ENCODE peak calls at places on chromosome 3, in five cellular contexts. Z, H, O, M and Q are unnamed samples.

GRCh38 chr3:108471346-108471935 is 39.0 kb downstream of the MYH15 start:
- DNase-seq in H (no peak), Z (no peak), O (peak; percentile 42), M (peak; percentile 48), Q (no peak)

GRCh38 chr3:42691861-42692666 is 6.7 kb downstream of the KLHL40 start:
- DNase-seq in M (no peak), O (no peak), Z (no peak), H (no peak), Q (no peak)

GRCh38 chr3:167740961-167741587 is 5.6 kb downstream of the SERPINI1 start:
- DNase-seq in H (peak; percentile 47), Z (no peak), O (peak; percentile 39), M (peak; percentile 24), Q (peak; percentile 54)

GRCh38 chr3:168071535-168071934 is 24.2 kb downstream of the GOLIM4 start:
- DNase-seq in Z (no peak), O (peak; percentile 96), M (peak; percentile 87), H (no peak), Q (no peak)

GRCh38 chr3:191492601-191493000 is 31.6 kb downstream of the PYDC2 start:
- DNase-seq in O (peak; percentile 15), H (no peak), Z (no peak), M (no peak), Q (no peak)

GRCh38 chr3:12471228-12471627 is 13.1 kb upstream of the TSEN2 start:
- DNase-seq in Z (no peak), H (no peak), O (no peak), M (peak; percentile 52), Q (no peak)

GRCh38 chr3:56115698-56116097 is 352.6 kb downstream of the ERC2 start:
- DNase-seq in Z (no peak), O (no peak), M (no peak), H (no peak), Q (no peak)

GRCh38 chr3:192063570-192063969 is 602.6 kb downstream of the PYDC2 start:
- DNase-seq in O (no peak), Z (no peak), M (no peak), H (no peak), Q (peak; percentile 71)

GRCh38 chr3:114454592-114455251 is 160.9 kb downstream of the TIGIT start:
- DNase-seq in M (peak; percentile 38), O (peak; percentile 37), Z (no peak), H (no peak), Q (no peak)

GRCh38 chr3:67657192-67657591 is 2.8 kb upstream of the SUCLG2 start:
- DNase-seq in H (no peak), Z (no peak), O (no peak), M (no peak), Q (no peak)

GRCh38 chr3:12588039-12588673 is 31.3 kb downstream of the MKRN2 start:
- DNase-seq in Z (no peak), H (no peak), M (no peak), O (peak; percentile 50), Q (no peak)

GRCh38 chr3:129783470-129783869 is 110.0 kb downstream of the TMCC1 start:
- DNase-seq in Z (no peak), O (peak; percentile 65), M (no peak), H (no peak), Q (no peak)

GRCh38 chr3:66372681-66373350 is 128.0 kb downstream of the LRIG1 start:
- DNase-seq in M (no peak), O (peak; percentile 7), H (peak; percentile 46), Z (no peak), Q (peak; percentile 56)

GRCh38 chr3:126517986-126518778 is 609 bp upstream of the UROC1 start:
- DNase-seq in O (no peak), Z (no peak), M (no peak), H (no peak), Q (no peak)

GRCh38 chr3:128619146-128619890 is 31.3 kb downstream of the RPN1 start:
- DNase-seq in H (no peak), M (peak; percentile 86), O (peak; percentile 94), Z (no peak), Q (no peak)